ENCODE peak calls at places on chromosomes 1 and 21, in nine cellular contexts. One of them, this sample, is unnamed.

GRCh38 chr1:107930292-107930691 is 34.7 kb downstream of the VAV3 start:
- DNase-seq in activated naive CD4-positive, alpha-beta T cell: no peak
- DNase-seq in A549: no peak
- DNase-seq in NCI-H1092: no peak
- DNase-seq in GM19239: no peak
- DNase-seq in Calu3: no peak
- DNase-seq in central memory CD4-positive, alpha-beta T cell: no peak
- DNase-seq in left ventricle myocardium superior: no peak
- DNase-seq in stimulated activated CD4-positive, alpha-beta T cell treated with anti-CD3 and anti-CD28 coated beads, Interleukin-1b, Interleukin-23, amount 100 ng/mL, for 24 hours: no peak
- DNase-seq in this sample: no peak

GRCh38 chr1:200250469-200250868 is 159.4 kb downstream of the ZNF281 start:
- DNase-seq in activated naive CD4-positive, alpha-beta T cell: no peak
- DNase-seq in A549: no peak
- DNase-seq in NCI-H1092: no peak
- DNase-seq in GM19239: no peak
- DNase-seq in Calu3: no peak
- DNase-seq in central memory CD4-positive, alpha-beta T cell: no peak
- DNase-seq in left ventricle myocardium superior: no peak
- DNase-seq in stimulated activated CD4-positive, alpha-beta T cell treated with anti-CD3 and anti-CD28 coated beads, Interleukin-1b, Interleukin-23, amount 100 ng/mL, for 24 hours: no peak
- DNase-seq in this sample: no peak

GRCh38 chr1:234369784-234370183 is 3.5 kb upstream of the COA6 start:
- DNase-seq in activated naive CD4-positive, alpha-beta T cell: no peak
- DNase-seq in A549: peak
- DNase-seq in NCI-H1092: no peak
- DNase-seq in GM19239: no peak
- DNase-seq in Calu3: no peak
- DNase-seq in central memory CD4-positive, alpha-beta T cell: no peak
- DNase-seq in left ventricle myocardium superior: no peak
- DNase-seq in stimulated activated CD4-positive, alpha-beta T cell treated with anti-CD3 and anti-CD28 coated beads, Interleukin-1b, Interleukin-23, amount 100 ng/mL, for 24 hours: no peak
- DNase-seq in this sample: no peak

GRCh38 chr1:110798691-110799256 is 74.2 kb upstream of the CD53 start:
- DNase-seq in activated naive CD4-positive, alpha-beta T cell: no peak
- DNase-seq in A549: no peak
- DNase-seq in NCI-H1092: no peak
- DNase-seq in GM19239: no peak
- DNase-seq in Calu3: no peak
- DNase-seq in central memory CD4-positive, alpha-beta T cell: no peak
- DNase-seq in left ventricle myocardium superior: no peak
- DNase-seq in stimulated activated CD4-positive, alpha-beta T cell treated with anti-CD3 and anti-CD28 coated beads, Interleukin-1b, Interleukin-23, amount 100 ng/mL, for 24 hours: no peak
- DNase-seq in this sample: no peak

GRCh38 chr1:230114245-230114651 is 47.2 kb downstream of the GALNT2 start:
- DNase-seq in activated naive CD4-positive, alpha-beta T cell: no peak
- DNase-seq in A549: no peak
- DNase-seq in NCI-H1092: no peak
- DNase-seq in GM19239: no peak
- DNase-seq in Calu3: no peak
- DNase-seq in central memory CD4-positive, alpha-beta T cell: no peak
- DNase-seq in left ventricle myocardium superior: no peak
- DNase-seq in stimulated activated CD4-positive, alpha-beta T cell treated with anti-CD3 and anti-CD28 coated beads, Interleukin-1b, Interleukin-23, amount 100 ng/mL, for 24 hours: no peak
- DNase-seq in this sample: no peak

GRCh38 chr1:145877923-145878486 is 7.7 kb downstream of the ANKRD35 start:
- DNase-seq in activated naive CD4-positive, alpha-beta T cell: no peak
- DNase-seq in A549: no peak
- DNase-seq in NCI-H1092: no peak
- DNase-seq in GM19239: no peak
- DNase-seq in Calu3: peak
- DNase-seq in central memory CD4-positive, alpha-beta T cell: no peak
- DNase-seq in left ventricle myocardium superior: no peak
- DNase-seq in stimulated activated CD4-positive, alpha-beta T cell treated with anti-CD3 and anti-CD28 coated beads, Interleukin-1b, Interleukin-23, amount 100 ng/mL, for 24 hours: no peak
- DNase-seq in this sample: no peak

GRCh38 chr1:8873506-8874229 is 4.8 kb downstream of the ENO1 start:
- DNase-seq in activated naive CD4-positive, alpha-beta T cell: peak
- DNase-seq in A549: peak
- DNase-seq in NCI-H1092: no peak
- DNase-seq in GM19239: no peak
- DNase-seq in Calu3: peak
- DNase-seq in central memory CD4-positive, alpha-beta T cell: peak
- DNase-seq in left ventricle myocardium superior: peak
- DNase-seq in stimulated activated CD4-positive, alpha-beta T cell treated with anti-CD3 and anti-CD28 coated beads, Interleukin-1b, Interleukin-23, amount 100 ng/mL, for 24 hours: peak
- DNase-seq in this sample: peak

GRCh38 chr1:192002063-192002462 is 156.2 kb upstream of the RGS18 start:
- DNase-seq in activated naive CD4-positive, alpha-beta T cell: no peak
- DNase-seq in A549: no peak
- DNase-seq in NCI-H1092: no peak
- DNase-seq in GM19239: no peak
- DNase-seq in Calu3: no peak
- DNase-seq in central memory CD4-positive, alpha-beta T cell: no peak
- DNase-seq in left ventricle myocardium superior: no peak
- DNase-seq in stimulated activated CD4-positive, alpha-beta T cell treated with anti-CD3 and anti-CD28 coated beads, Interleukin-1b, Interleukin-23, amount 100 ng/mL, for 24 hours: no peak
- DNase-seq in this sample: no peak

GRCh38 chr1:39104158-39105060 is 78.3 kb downstream of the NDUFS5 start:
- DNase-seq in activated naive CD4-positive, alpha-beta T cell: no peak
- DNase-seq in A549: peak
- DNase-seq in NCI-H1092: peak
- DNase-seq in GM19239: no peak
- DNase-seq in Calu3: peak
- DNase-seq in central memory CD4-positive, alpha-beta T cell: no peak
- DNase-seq in left ventricle myocardium superior: no peak
- DNase-seq in stimulated activated CD4-positive, alpha-beta T cell treated with anti-CD3 and anti-CD28 coated beads, Interleukin-1b, Interleukin-23, amount 100 ng/mL, for 24 hours: no peak
- DNase-seq in this sample: no peak

GRCh38 chr1:110424699-110425098 is 17.2 kb upstream of the LAMTOR5 start:
- DNase-seq in activated naive CD4-positive, alpha-beta T cell: no peak
- DNase-seq in A549: no peak
- DNase-seq in NCI-H1092: no peak
- DNase-seq in GM19239: no peak
- DNase-seq in Calu3: no peak
- DNase-seq in central memory CD4-positive, alpha-beta T cell: no peak
- DNase-seq in left ventricle myocardium superior: no peak
- DNase-seq in stimulated activated CD4-positive, alpha-beta T cell treated with anti-CD3 and anti-CD28 coated beads, Interleukin-1b, Interleukin-23, amount 100 ng/mL, for 24 hours: no peak
- DNase-seq in this sample: no peak

GRCh38 chr1:39871796-39872195 is 11.5 kb downstream of the TRIT1 start:
- DNase-seq in activated naive CD4-positive, alpha-beta T cell: no peak
- DNase-seq in A549: no peak
- DNase-seq in NCI-H1092: no peak
- DNase-seq in GM19239: no peak
- DNase-seq in Calu3: no peak
- DNase-seq in central memory CD4-positive, alpha-beta T cell: no peak
- DNase-seq in left ventricle myocardium superior: no peak
- DNase-seq in stimulated activated CD4-positive, alpha-beta T cell treated with anti-CD3 and anti-CD28 coated beads, Interleukin-1b, Interleukin-23, amount 100 ng/mL, for 24 hours: no peak
- DNase-seq in this sample: no peak

GRCh38 chr1:44076093-44076492 is 42.5 kb upstream of the KLF17 start:
- DNase-seq in activated naive CD4-positive, alpha-beta T cell: no peak
- DNase-seq in A549: no peak
- DNase-seq in NCI-H1092: no peak
- DNase-seq in GM19239: no peak
- DNase-seq in Calu3: no peak
- DNase-seq in central memory CD4-positive, alpha-beta T cell: no peak
- DNase-seq in left ventricle myocardium superior: no peak
- DNase-seq in stimulated activated CD4-positive, alpha-beta T cell treated with anti-CD3 and anti-CD28 coated beads, Interleukin-1b, Interleukin-23, amount 100 ng/mL, for 24 hours: no peak
- DNase-seq in this sample: peak

GRCh38 chr1:164466429-164466828 is 92.6 kb upstream of the PBX1 start:
- DNase-seq in activated naive CD4-positive, alpha-beta T cell: no peak
- DNase-seq in A549: peak
- DNase-seq in NCI-H1092: no peak
- DNase-seq in GM19239: no peak
- DNase-seq in Calu3: no peak
- DNase-seq in central memory CD4-positive, alpha-beta T cell: no peak
- DNase-seq in left ventricle myocardium superior: no peak
- DNase-seq in stimulated activated CD4-positive, alpha-beta T cell treated with anti-CD3 and anti-CD28 coated beads, Interleukin-1b, Interleukin-23, amount 100 ng/mL, for 24 hours: no peak
- DNase-seq in this sample: no peak

GRCh38 chr1:169821500-169821899 is 26.8 kb upstream of the METTL18 start:
- DNase-seq in activated naive CD4-positive, alpha-beta T cell: no peak
- DNase-seq in A549: no peak
- DNase-seq in NCI-H1092: no peak
- DNase-seq in GM19239: no peak
- DNase-seq in Calu3: no peak
- DNase-seq in central memory CD4-positive, alpha-beta T cell: no peak
- DNase-seq in left ventricle myocardium superior: no peak
- DNase-seq in stimulated activated CD4-positive, alpha-beta T cell treated with anti-CD3 and anti-CD28 coated beads, Interleukin-1b, Interleukin-23, amount 100 ng/mL, for 24 hours: no peak
- DNase-seq in this sample: no peak

GRCh38 chr1:29711582-29712274 is 475.4 kb downstream of the PTPRU start:
- DNase-seq in activated naive CD4-positive, alpha-beta T cell: no peak
- DNase-seq in A549: no peak
- DNase-seq in NCI-H1092: no peak
- DNase-seq in GM19239: peak
- DNase-seq in Calu3: no peak
- DNase-seq in central memory CD4-positive, alpha-beta T cell: no peak
- DNase-seq in left ventricle myocardium superior: no peak
- DNase-seq in stimulated activated CD4-positive, alpha-beta T cell treated with anti-CD3 and anti-CD28 coated beads, Interleukin-1b, Interleukin-23, amount 100 ng/mL, for 24 hours: no peak
- DNase-seq in this sample: peak

GRCh38 chr1:69858534-69858933 is 290.8 kb downstream of the LRRC7 start:
- DNase-seq in activated naive CD4-positive, alpha-beta T cell: no peak
- DNase-seq in A549: no peak
- DNase-seq in NCI-H1092: no peak
- DNase-seq in GM19239: no peak
- DNase-seq in Calu3: no peak
- DNase-seq in central memory CD4-positive, alpha-beta T cell: no peak
- DNase-seq in left ventricle myocardium superior: no peak
- DNase-seq in stimulated activated CD4-positive, alpha-beta T cell treated with anti-CD3 and anti-CD28 coated beads, Interleukin-1b, Interleukin-23, amount 100 ng/mL, for 24 hours: no peak
- DNase-seq in this sample: no peak

GRCh38 chr1:234613128-234613875 is 3.3 kb upstream of the IRF2BP2 start:
- DNase-seq in activated naive CD4-positive, alpha-beta T cell: no peak
- DNase-seq in A549: peak
- DNase-seq in NCI-H1092: peak
- DNase-seq in GM19239: no peak
- DNase-seq in Calu3: no peak
- DNase-seq in central memory CD4-positive, alpha-beta T cell: no peak
- DNase-seq in left ventricle myocardium superior: no peak
- DNase-seq in stimulated activated CD4-positive, alpha-beta T cell treated with anti-CD3 and anti-CD28 coated beads, Interleukin-1b, Interleukin-23, amount 100 ng/mL, for 24 hours: no peak
- DNase-seq in this sample: peak

GRCh38 chr1:93735722-93736121 is 54.1 kb upstream of the BCAR3 start:
- DNase-seq in activated naive CD4-positive, alpha-beta T cell: no peak
- DNase-seq in A549: no peak
- DNase-seq in NCI-H1092: no peak
- DNase-seq in GM19239: no peak
- DNase-seq in Calu3: no peak
- DNase-seq in central memory CD4-positive, alpha-beta T cell: no peak
- DNase-seq in left ventricle myocardium superior: no peak
- DNase-seq in stimulated activated CD4-positive, alpha-beta T cell treated with anti-CD3 and anti-CD28 coated beads, Interleukin-1b, Interleukin-23, amount 100 ng/mL, for 24 hours: no peak
- DNase-seq in this sample: peak

GRCh38 chr1:243596441-243597183 is 253.4 kb downstream of the AKT3 start:
- DNase-seq in activated naive CD4-positive, alpha-beta T cell: no peak
- DNase-seq in A549: no peak
- DNase-seq in NCI-H1092: no peak
- DNase-seq in GM19239: peak
- DNase-seq in Calu3: no peak
- DNase-seq in central memory CD4-positive, alpha-beta T cell: peak
- DNase-seq in left ventricle myocardium superior: no peak
- DNase-seq in stimulated activated CD4-positive, alpha-beta T cell treated with anti-CD3 and anti-CD28 coated beads, Interleukin-1b, Interleukin-23, amount 100 ng/mL, for 24 hours: no peak
- DNase-seq in this sample: peak

GRCh38 chr21:42252267-42252666 is 33.3 kb downstream of the ABCG1 start:
- DNase-seq in activated naive CD4-positive, alpha-beta T cell: no peak
- DNase-seq in A549: no peak
- DNase-seq in NCI-H1092: no peak
- DNase-seq in GM19239: no peak
- DNase-seq in Calu3: no peak
- DNase-seq in central memory CD4-positive, alpha-beta T cell: no peak
- DNase-seq in left ventricle myocardium superior: no peak
- DNase-seq in stimulated activated CD4-positive, alpha-beta T cell treated with anti-CD3 and anti-CD28 coated beads, Interleukin-1b, Interleukin-23, amount 100 ng/mL, for 24 hours: no peak
- DNase-seq in this sample: no peak

GRCh38 chr1:15152318-15153183 is 996 bp upstream of the TMEM51 start:
- DNase-seq in activated naive CD4-positive, alpha-beta T cell: no peak
- DNase-seq in A549: peak
- DNase-seq in NCI-H1092: peak
- DNase-seq in GM19239: no peak
- DNase-seq in Calu3: peak
- DNase-seq in central memory CD4-positive, alpha-beta T cell: no peak
- DNase-seq in left ventricle myocardium superior: peak
- DNase-seq in stimulated activated CD4-positive, alpha-beta T cell treated with anti-CD3 and anti-CD28 coated beads, Interleukin-1b, Interleukin-23, amount 100 ng/mL, for 24 hours: no peak
- DNase-seq in this sample: peak

GRCh38 chr1:115641762-115642167 is at the start of gene VANGL1:
- DNase-seq in activated naive CD4-positive, alpha-beta T cell: no peak
- DNase-seq in A549: peak
- DNase-seq in NCI-H1092: peak
- DNase-seq in GM19239: peak
- DNase-seq in Calu3: peak
- DNase-seq in central memory CD4-positive, alpha-beta T cell: peak
- DNase-seq in left ventricle myocardium superior: peak
- DNase-seq in stimulated activated CD4-positive, alpha-beta T cell treated with anti-CD3 and anti-CD28 coated beads, Interleukin-1b, Interleukin-23, amount 100 ng/mL, for 24 hours: no peak
- DNase-seq in this sample: no peak

GRCh38 chr21:38756746-38757145 is 49.0 kb upstream of the ETS2 start:
- DNase-seq in activated naive CD4-positive, alpha-beta T cell: no peak
- DNase-seq in A549: peak
- DNase-seq in NCI-H1092: no peak
- DNase-seq in GM19239: no peak
- DNase-seq in Calu3: no peak
- DNase-seq in central memory CD4-positive, alpha-beta T cell: no peak
- DNase-seq in left ventricle myocardium superior: no peak
- DNase-seq in stimulated activated CD4-positive, alpha-beta T cell treated with anti-CD3 and anti-CD28 coated beads, Interleukin-1b, Interleukin-23, amount 100 ng/mL, for 24 hours: no peak
- DNase-seq in this sample: peak

GRCh38 chr21:45460611-45461368 is 55.8 kb downstream of the COL18A1 start:
- DNase-seq in activated naive CD4-positive, alpha-beta T cell: no peak
- DNase-seq in A549: peak
- DNase-seq in NCI-H1092: no peak
- DNase-seq in GM19239: no peak
- DNase-seq in Calu3: no peak
- DNase-seq in central memory CD4-positive, alpha-beta T cell: no peak
- DNase-seq in left ventricle myocardium superior: no peak
- DNase-seq in stimulated activated CD4-positive, alpha-beta T cell treated with anti-CD3 and anti-CD28 coated beads, Interleukin-1b, Interleukin-23, amount 100 ng/mL, for 24 hours: no peak
- DNase-seq in this sample: peak

GRCh38 chr1:24003331-24003972 is 23.3 kb upstream of the SRSF10 start:
- DNase-seq in activated naive CD4-positive, alpha-beta T cell: no peak
- DNase-seq in A549: peak
- DNase-seq in NCI-H1092: peak
- DNase-seq in GM19239: no peak
- DNase-seq in Calu3: no peak
- DNase-seq in central memory CD4-positive, alpha-beta T cell: no peak
- DNase-seq in left ventricle myocardium superior: no peak
- DNase-seq in stimulated activated CD4-positive, alpha-beta T cell treated with anti-CD3 and anti-CD28 coated beads, Interleukin-1b, Interleukin-23, amount 100 ng/mL, for 24 hours: no peak
- DNase-seq in this sample: peak

GRCh38 chr21:35231115-35231514 is 182.0 kb upstream of the RUNX1 start:
- DNase-seq in activated naive CD4-positive, alpha-beta T cell: no peak
- DNase-seq in A549: no peak
- DNase-seq in NCI-H1092: no peak
- DNase-seq in GM19239: no peak
- DNase-seq in Calu3: no peak
- DNase-seq in central memory CD4-positive, alpha-beta T cell: no peak
- DNase-seq in left ventricle myocardium superior: no peak
- DNase-seq in stimulated activated CD4-positive, alpha-beta T cell treated with anti-CD3 and anti-CD28 coated beads, Interleukin-1b, Interleukin-23, amount 100 ng/mL, for 24 hours: no peak
- DNase-seq in this sample: peak

GRCh38 chr1:109931189-109931672 is 20.6 kb downstream of the CSF1 start:
- DNase-seq in activated naive CD4-positive, alpha-beta T cell: no peak
- DNase-seq in A549: peak
- DNase-seq in NCI-H1092: no peak
- DNase-seq in GM19239: no peak
- DNase-seq in Calu3: peak
- DNase-seq in central memory CD4-positive, alpha-beta T cell: no peak
- DNase-seq in left ventricle myocardium superior: peak
- DNase-seq in stimulated activated CD4-positive, alpha-beta T cell treated with anti-CD3 and anti-CD28 coated beads, Interleukin-1b, Interleukin-23, amount 100 ng/mL, for 24 hours: no peak
- DNase-seq in this sample: peak

GRCh38 chr1:58664881-58665280 is 35.0 kb downstream of the MYSM1 start:
- DNase-seq in activated naive CD4-positive, alpha-beta T cell: no peak
- DNase-seq in A549: no peak
- DNase-seq in NCI-H1092: no peak
- DNase-seq in GM19239: no peak
- DNase-seq in Calu3: no peak
- DNase-seq in central memory CD4-positive, alpha-beta T cell: no peak
- DNase-seq in left ventricle myocardium superior: no peak
- DNase-seq in stimulated activated CD4-positive, alpha-beta T cell treated with anti-CD3 and anti-CD28 coated beads, Interleukin-1b, Interleukin-23, amount 100 ng/mL, for 24 hours: no peak
- DNase-seq in this sample: no peak

GRCh38 chr1:108049083-108049819 is 84.3 kb upstream of the VAV3 start:
- DNase-seq in activated naive CD4-positive, alpha-beta T cell: peak
- DNase-seq in A549: peak
- DNase-seq in NCI-H1092: no peak
- DNase-seq in GM19239: no peak
- DNase-seq in Calu3: peak
- DNase-seq in central memory CD4-positive, alpha-beta T cell: no peak
- DNase-seq in left ventricle myocardium superior: peak
- DNase-seq in stimulated activated CD4-positive, alpha-beta T cell treated with anti-CD3 and anti-CD28 coated beads, Interleukin-1b, Interleukin-23, amount 100 ng/mL, for 24 hours: no peak
- DNase-seq in this sample: peak

GRCh38 chr1:185238447-185238846 is 78.6 kb downstream of the IVNS1ABP start:
- DNase-seq in activated naive CD4-positive, alpha-beta T cell: no peak
- DNase-seq in A549: peak
- DNase-seq in NCI-H1092: no peak
- DNase-seq in GM19239: no peak
- DNase-seq in Calu3: no peak
- DNase-seq in central memory CD4-positive, alpha-beta T cell: peak
- DNase-seq in left ventricle myocardium superior: no peak
- DNase-seq in stimulated activated CD4-positive, alpha-beta T cell treated with anti-CD3 and anti-CD28 coated beads, Interleukin-1b, Interleukin-23, amount 100 ng/mL, for 24 hours: no peak
- DNase-seq in this sample: peak

This sample was measured in renal cortical epithelial cell.